ENCODE peak calls at places on chromosomes 6 and 20, in four cellular contexts. P is transverse colon, S is ovary, T is brain microvascular endothelial cell. U is an unnamed sample.

GRCh38 chr6:12507641-12508040 is 208.9 kb upstream of the PHACTR1 start:
- DNase-seq in T (no peak), P (no peak), S (no peak), U (no peak)

GRCh38 chr6:18410412-18410811 is 23.3 kb downstream of the RNF144B start:
- DNase-seq in S (no peak), T (no peak), P (no peak), U (peak; percentile 25)

GRCh38 chr6:47252636-47253035 is 57.1 kb downstream of the TNFRSF21 start:
- DNase-seq in P (no peak), S (no peak), T (no peak), U (no peak)

GRCh38 chr6:112207131-112207530 is 47.2 kb downstream of the LAMA4 start:
- DNase-seq in P (no peak), T (no peak), S (no peak), U (no peak)

GRCh38 chr6:35494161-35494563 is 2.7 kb downstream of the TEAD3 start:
- DNase-seq in P (no peak), S (peak; percentile 59), T (no peak), U (no peak)

GRCh38 chr6:140977425-140977824 is 1155.3 kb upstream of the GJE1 start:
- DNase-seq in T (no peak), S (no peak), P (no peak), U (no peak)

GRCh38 chr6:127971945-127972391 is 71.1 kb upstream of the THEMIS start:
- DNase-seq in T (peak; percentile 86), P (no peak), S (no peak), U (no peak)

GRCh38 chr20:5657190-5657872 is 92.9 kb upstream of the SHLD1 start:
- DNase-seq in S (peak; percentile 56), T (peak; percentile 95), P (peak; percentile 25), U (peak; percentile 76)

GRCh38 chr20:64106981-64107735 is at the start of gene NPBWR2:
- DNase-seq in S (no peak), T (no peak), P (peak; percentile 7), U (no peak)

GRCh38 chr6:133964052-133964451 is 11.0 kb downstream of the TBPL1 start:
- DNase-seq in S (no peak), P (no peak), T (peak; percentile 83), U (no peak)

GRCh38 chr6:136628996-136629395 is 78.8 kb upstream of the MAP7 start:
- DNase-seq in S (no peak), T (peak; percentile 55), P (no peak), U (no peak)

GRCh38 chr6:40556023-40556422 is 31.1 kb downstream of the LRFN2 start:
- DNase-seq in P (no peak), T (no peak), S (no peak), U (no peak)

GRCh38 chr6:137798261-137798660 is 68.8 kb upstream of the TNFAIP3 start:
- DNase-seq in S (no peak), T (peak; percentile 44), P (no peak), U (no peak)

GRCh38 chr6:167666571-167667203 is 160.0 kb upstream of the AFDN start:
- DNase-seq in S (no peak), P (no peak), T (no peak), U (no peak)

GRCh38 chr6:43076093-43076927 is at the start of gene PTK7:
- DNase-seq in S (peak; percentile 87), T (peak; percentile 20), P (no peak), U (peak; percentile 77)

GRCh38 chr6:48511382-48511781 is 400.4 kb upstream of the PTCHD4 start:
- DNase-seq in S (no peak), T (no peak), P (no peak), U (no peak)

GRCh38 chr6:30615219-30615957 is 1.7 kb downstream of the PPP1R10 start:
- DNase-seq in S (no peak), T (peak; percentile 45), P (peak; percentile 41), U (peak; percentile 46)

GRCh38 chr20:58131111-58131510 is 97.3 kb downstream of the ANKRD60 start:
- DNase-seq in S (peak; percentile 50), T (peak; percentile 60), P (no peak), U (no peak)

GRCh38 chr6:125585470-125585869 is 164.0 kb upstream of the HEY2 start:
- DNase-seq in P (no peak), T (no peak), S (no peak), U (no peak)

GRCh38 chr6:35282472-35282871 is 15.1 kb upstream of the DEF6 start:
- DNase-seq in P (no peak), T (no peak), S (no peak), U (no peak)

GRCh38 chr6:110951986-110952794 is 6.3 kb upstream of the GTF3C6 start:
- DNase-seq in S (no peak), P (no peak), T (peak; percentile 58), U (no peak)

GRCh38 chr6:154267508-154268106 is 89.0 kb downstream of the IPCEF1 start:
- DNase-seq in S (no peak), T (no peak), P (no peak), U (no peak)

GRCh38 chr6:2132416-2132815 is 113.0 kb downstream of the GMDS start:
- DNase-seq in T (no peak), P (no peak), S (no peak), U (no peak)

GRCh38 chr6:157753291-157753690 is 69.8 kb upstream of the SNX9 start:
- DNase-seq in S (no peak), T (no peak), P (no peak), U (no peak)

GRCh38 chr6:154301086-154301625 is 55.4 kb downstream of the IPCEF1 start:
- DNase-seq in P (no peak), S (no peak), T (no peak), U (peak; percentile 29)

GRCh38 chr6:154482858-154483257 is 27.6 kb downstream of the CNKSR3 start:
- DNase-seq in S (no peak), P (no peak), T (no peak), U (no peak)

GRCh38 chr6:97009781-97010492 is 85.4 kb downstream of the KLHL32 start:
- DNase-seq in T (no peak), S (no peak), P (no peak), U (no peak)

GRCh38 chr20:47198254-47198671 is 158.2 kb downstream of the ZMYND8 start:
- DNase-seq in T (no peak), S (no peak), P (no peak), U (no peak)

GRCh38 chr20:12030470-12030869 is 112.8 kb downstream of the BTBD3 start:
- DNase-seq in P (no peak), T (no peak), S (no peak), U (no peak)

GRCh38 chr6:10256113-10256690 is 158.7 kb downstream of the TFAP2A start:
- DNase-seq in T (peak; percentile 11), P (no peak), S (no peak), U (no peak)

GRCh38 chr20:45843506-45843905 is 9.9 kb downstream of the SNX21 start:
- DNase-seq in S (no peak), P (no peak), T (no peak), U (no peak)
- H3K36me3 ChIP-seq in S (no peaks in the 10 kb centered on the region), P (peaks cover 15% of the 10 kb centered on the region), T (peaks cover 33% of the 10 kb centered on the region), U (peaks cover 34% of the 10 kb centered on the region)

GRCh38 chr6:79584332-79584731 is 46.8 kb upstream of the SH3BGRL2 start:
- DNase-seq in T (no peak), S (no peak), P (no peak), U (no peak)
- H3K36me3 ChIP-seq in T (no peaks in the 10 kb centered on the region), S (no peaks in the 10 kb centered on the region), P (no peaks in the 10 kb centered on the region), U (no peaks in the 10 kb centered on the region)

GRCh38 chr6:164252260-164252659 is 837.7 kb downstream of the QKI start:
- DNase-seq in P (no peak), T (no peak), S (no peak), U (no peak)

GRCh38 chr6:164247106-164247505 is 832.6 kb downstream of the QKI start:
- DNase-seq in P (no peak), T (no peak), S (no peak), U (no peak)

GRCh38 chr6:164258421-164258820 is 843.9 kb downstream of the QKI start:
- DNase-seq in P (no peak), T (no peak), S (no peak), U (no peak)

GRCh38 chr6:164252952-164253351 is 838.4 kb downstream of the QKI start:
- DNase-seq in S (no peak), P (no peak), T (no peak), U (no peak)
- H3K36me3 ChIP-seq in S (no peaks in the 10 kb centered on the region), P (no peaks in the 10 kb centered on the region), T (no peaks in the 10 kb centered on the region), U (no peaks in the 10 kb centered on the region)

GRCh38 chr20:2143594-2143993 is 42.0 kb downstream of the STK35 start:
- DNase-seq in S (no peak), P (no peak), T (no peak), U (no peak)
- H3K36me3 ChIP-seq in S (no peaks in the 10 kb centered on the region), P (no peaks in the 10 kb centered on the region), T (peaks cover 9% of the 10 kb centered on the region), U (peaks cover 8% of the 10 kb centered on the region)

GRCh38 chr6:33295621-33296369 is 2.9 kb downstream of the RGL2 start:
- DNase-seq in S (peak; percentile 39), P (no peak), T (no peak), U (no peak)
- H3K36me3 ChIP-seq in S (no peaks in the 10 kb centered on the region), P (peaks cover 8% of the 10 kb centered on the region), T (peaks cover 38% of the 10 kb centered on the region), U (peaks cover 41% of the 10 kb centered on the region)

GRCh38 chr6:41568202-41568584 is 22.0 kb downstream of the FOXP4 start:
- DNase-seq in T (no peak), P (no peak), S (no peak), U (no peak)
- H3K36me3 ChIP-seq in T (peaks cover 7% of the 10 kb centered on the region), P (no peaks in the 10 kb centered on the region), S (no peaks in the 10 kb centered on the region), U (peaks cover 7% of the 10 kb centered on the region)

GRCh38 chr20:1119128-1119505 is 715 bp downstream of the PSMF1 start:
- DNase-seq in P (no peak), S (no peak), T (no peak), U (no peak)
- H3K36me3 ChIP-seq in P (no peaks in the 10 kb centered on the region), S (no peaks in the 10 kb centered on the region), T (no peaks in the 10 kb centered on the region), U (no peaks in the 10 kb centered on the region)

GRCh38 chr6:31780507-31781243 is 3.5 kb upstream of the VWA7 start:
- DNase-seq in S (no peak), P (no peak), T (no peak), U (no peak)

GRCh38 chr6:31782126-31782941 is 5.2 kb upstream of the VWA7 start:
- DNase-seq in T (no peak), S (no peak), P (no peak), U (no peak)

GRCh38 chr6:31784270-31784925 is 7.3 kb upstream of the VWA7 start:
- DNase-seq in P (no peak), S (no peak), T (no peak), U (no peak)

GRCh38 chr6:31781244-31782125 is 4.4 kb upstream of the VWA7 start:
- DNase-seq in S (no peak), T (no peak), P (no peak), U (no peak)

DNA sequence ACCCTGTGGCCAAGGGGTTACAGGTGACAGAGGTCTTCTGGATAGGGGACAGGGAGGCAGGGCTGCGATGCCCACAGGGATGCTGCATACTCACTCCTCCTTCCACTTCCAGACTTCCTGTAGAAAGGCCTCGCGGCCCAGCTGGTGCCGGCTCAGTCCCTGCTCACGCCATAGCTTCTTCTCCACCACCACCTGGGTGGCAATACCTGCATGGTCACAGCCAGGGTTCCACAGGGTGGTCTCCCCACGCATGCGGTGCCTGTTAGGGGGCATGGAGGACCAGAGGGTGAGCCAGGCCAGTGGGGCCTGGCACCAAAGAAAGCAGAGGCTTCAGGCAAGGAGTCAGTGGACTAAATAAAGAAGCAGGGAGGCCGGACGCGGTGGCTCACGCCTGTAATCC is 8.3 kb upstream of the VWA7 start:
- DNase-seq in T (no peak), P (no peak), S (no peak), U (no peak)
- H3K36me3 ChIP-seq in T (peaks cover 66% of the 10 kb centered on the region), P (peaks cover 18% of the 10 kb centered on the region), S (no peaks in the 10 kb centered on the region), U (peaks cover 43% of the 10 kb centered on the region)

U was measured in thyroid gland.